ENCODE peak calls at places on chromosomes 13 and 19, in five cellular contexts. D is ELR, T is iris pigment epithelial cell, O is AG20443, Z is C1 segment of cervical spinal cord. X is an unnamed sample.

GRCh38 chr19:1969176-1970002 is 28.4 kb downstream of the CSNK1G2 start:
- DNase-seq in O (no peak), T (no peak), D (no peak), Z (no peak), X (no peak)

GRCh38 chr19:3368848-3369336 is 2.5 kb downstream of the NFIC start:
- DNase-seq in Z (no peak), T (no peak), D (peak), O (no peak), X (no peak)

GRCh38 chr13:75760182-75760981 is 124.3 kb downstream of the LMO7 start:
- DNase-seq in T (peak), Z (no peak), O (no peak), D (no peak), X (peak)

GRCh38 chr13:89324582-89324981 is 1653.4 kb downstream of the SLITRK5 start:
- DNase-seq in Z (no peak), T (no peak), D (no peak), O (no peak), X (no peak)

GRCh38 chr19:53357821-53358581 is 7.5 kb upstream of the ZNF525 start:
- DNase-seq in T (no peak), O (peak), D (no peak), Z (no peak), X (no peak)

GRCh38 chr13:24271611-24272451 is 37.5 kb upstream of the C1QTNF9 start:
- DNase-seq in T (peak), D (peak), Z (peak), O (peak), X (peak)

GRCh38 chr13:98977568-98978270 is at the start of gene DOCK9:
- DNase-seq in T (peak), D (peak), Z (peak), O (peak), X (peak)

GRCh38 chr13:49996951-49997895 is at the start of gene TRIM13:
- DNase-seq in O (peak), D (peak), Z (peak), T (peak), X (peak)

X was measured in fibroblast of villous mesenchyme.